ENCODE peak calls at places on chromosomes 11 and 22, in four cellular contexts. E is hypothalamus, D is colonic mucosa, O is substantia nigra. G is an unnamed sample.

GRCh38 chr11:12537778-12538401 is 136.3 kb upstream of the TEAD1 start:
- DNase-seq in D (no peak), O (no peak), E (no peak), G (no peak)

GRCh38 chr22:46849101-46849500 is 86.7 kb downstream of the TBC1D22A start:
- DNase-seq in E (no peak), O (no peak), D (no peak), G (no peak)

GRCh38 chr22:19959043-19959586 is 17.5 kb upstream of the TXNRD2 start:
- DNase-seq in E (no peak), O (no peak), D (peak), G (no peak)

GRCh38 chr11:63406458-63406857 is 36.9 kb downstream of the SLC22A9 start:
- DNase-seq in O (no peak), E (no peak), D (no peak), G (no peak)

GRCh38 chr11:65899356-65900124 is 648 bp downstream of the FOSL1 start:
- DNase-seq in D (peak), E (no peak), O (no peak), G (peak)

GRCh38 chr11:82908311-82908710 is 6.8 kb downstream of the DDIAS start:
- DNase-seq in D (no peak), O (no peak), E (no peak), G (no peak)

GRCh38 chr22:39723899-39724351 is 153.4 kb downstream of the CACNA1I start:
- DNase-seq in D (no peak), O (no peak), E (no peak), G (no peak)

GRCh38 chr22:44269117-44269498 is 43.6 kb downstream of the SHISAL1 start:
- DNase-seq in E (no peak), O (no peak), D (no peak), G (no peak)

GRCh38 chr11:104727768-104728167 is 170.5 kb downstream of the CASP12 start:
- DNase-seq in D (no peak), O (no peak), E (no peak), G (no peak)

GRCh38 chr11:43756575-43756974 is 76.0 kb downstream of the HSD17B12 start:
- DNase-seq in D (no peak), E (no peak), O (no peak), G (no peak)

GRCh38 chr11:9205596-9205995 is 59.6 kb downstream of the DENND5A start:
- DNase-seq in O (no peak), D (no peak), E (no peak), G (no peak)

GRCh38 chr22:19287076-19287724 is 4.3 kb downstream of the CLTCL1 start:
- DNase-seq in O (no peak), E (no peak), D (no peak), G (no peak)

GRCh38 chr11:27013741-27014415 is 20.0 kb downstream of the FIBIN start:
- DNase-seq in D (no peak), O (no peak), E (no peak), G (no peak)

G was measured in activated CD8-positive, alpha-beta T cell treated with anti-CD3 and anti-CD28 coated beads for 36 hours.